ENCODE peak calls at places on chromosomes 5 and 9, in nine cellular contexts. One of them, this sample, is unnamed.

GRCh38 chr5:17046320-17046719 is 110.2 kb upstream of the MYO10 start:
- DNase-seq in astrocyte: no peak
- DNase-seq in AG10803: no peak
- DNase-seq in PC-3: peak
- DNase-seq in CD8-positive, alpha-beta T cell: no peak
- DNase-seq in upper lobe of right lung: no peak
- DNase-seq in B cell: no peak
- DNase-seq in GM23338: no peak
- DNase-seq in AG09319: no peak
- DNase-seq in this sample: no peak

GRCh38 chr5:150429410-150429873 is 16.7 kb upstream of the CD74 start:
- DNase-seq in astrocyte: no peak
- DNase-seq in AG10803: no peak
- DNase-seq in PC-3: no peak
- DNase-seq in CD8-positive, alpha-beta T cell: no peak
- DNase-seq in upper lobe of right lung: no peak
- DNase-seq in B cell: peak
- DNase-seq in GM23338: no peak
- DNase-seq in AG09319: no peak
- DNase-seq in this sample: no peak

GRCh38 chr5:8478308-8478707 is 609.4 kb downstream of the MTRR start:
- DNase-seq in astrocyte: no peak
- DNase-seq in AG10803: no peak
- DNase-seq in PC-3: no peak
- DNase-seq in CD8-positive, alpha-beta T cell: no peak
- DNase-seq in upper lobe of right lung: no peak
- DNase-seq in B cell: no peak
- DNase-seq in GM23338: no peak
- DNase-seq in AG09319: no peak
- DNase-seq in this sample: no peak

GRCh38 chr5:149298857-149299404 is 27.3 kb downstream of the AFAP1L1 start:
- DNase-seq in astrocyte: no peak
- DNase-seq in AG10803: no peak
- DNase-seq in PC-3: no peak
- DNase-seq in CD8-positive, alpha-beta T cell: no peak
- DNase-seq in upper lobe of right lung: no peak
- DNase-seq in B cell: no peak
- DNase-seq in GM23338: no peak
- DNase-seq in AG09319: no peak
- DNase-seq in this sample: no peak

GRCh38 chr9:75866273-75866871 is 24.1 kb upstream of the PCSK5 start:
- DNase-seq in astrocyte: peak
- DNase-seq in AG10803: peak
- DNase-seq in PC-3: peak
- DNase-seq in CD8-positive, alpha-beta T cell: peak
- DNase-seq in upper lobe of right lung: no peak
- DNase-seq in B cell: no peak
- DNase-seq in GM23338: peak
- DNase-seq in AG09319: peak
- DNase-seq in this sample: no peak

GRCh38 chr5:1366514-1366913 is 21.6 kb upstream of the CLPTM1L start:
- DNase-seq in astrocyte: no peak
- DNase-seq in AG10803: no peak
- DNase-seq in PC-3: no peak
- DNase-seq in CD8-positive, alpha-beta T cell: no peak
- DNase-seq in upper lobe of right lung: no peak
- DNase-seq in B cell: peak
- DNase-seq in GM23338: no peak
- DNase-seq in AG09319: no peak
- DNase-seq in this sample: no peak

GRCh38 chr5:125476888-125477585 is 730.6 kb upstream of the ZNF608 start:
- DNase-seq in astrocyte: peak
- DNase-seq in AG10803: no peak
- DNase-seq in PC-3: no peak
- DNase-seq in CD8-positive, alpha-beta T cell: no peak
- DNase-seq in upper lobe of right lung: no peak
- DNase-seq in B cell: no peak
- DNase-seq in GM23338: no peak
- DNase-seq in AG09319: no peak
- DNase-seq in this sample: no peak

GRCh38 chr9:90774682-90775081 is 26.9 kb upstream of the SYK start:
- DNase-seq in astrocyte: no peak
- DNase-seq in AG10803: no peak
- DNase-seq in PC-3: peak
- DNase-seq in CD8-positive, alpha-beta T cell: no peak
- DNase-seq in upper lobe of right lung: no peak
- DNase-seq in B cell: peak
- DNase-seq in GM23338: peak
- DNase-seq in AG09319: no peak
- DNase-seq in this sample: no peak

GRCh38 chr5:82858453-82859043 is 218.6 kb downstream of the TMEM167A start:
- DNase-seq in astrocyte: no peak
- DNase-seq in AG10803: no peak
- DNase-seq in PC-3: no peak
- DNase-seq in CD8-positive, alpha-beta T cell: no peak
- DNase-seq in upper lobe of right lung: no peak
- DNase-seq in B cell: no peak
- DNase-seq in GM23338: no peak
- DNase-seq in AG09319: no peak
- DNase-seq in this sample: no peak

GRCh38 chr5:178677429-178677828 is 50.6 kb upstream of the CLK4 start:
- DNase-seq in astrocyte: no peak
- DNase-seq in AG10803: no peak
- DNase-seq in PC-3: peak
- DNase-seq in CD8-positive, alpha-beta T cell: no peak
- DNase-seq in upper lobe of right lung: no peak
- DNase-seq in B cell: no peak
- DNase-seq in GM23338: no peak
- DNase-seq in AG09319: no peak
- DNase-seq in this sample: no peak

GRCh38 chr9:80836013-80836412 is 853.3 kb downstream of the TLE1 start:
- DNase-seq in astrocyte: no peak
- DNase-seq in AG10803: no peak
- DNase-seq in PC-3: peak
- DNase-seq in CD8-positive, alpha-beta T cell: no peak
- DNase-seq in upper lobe of right lung: no peak
- DNase-seq in B cell: no peak
- DNase-seq in GM23338: no peak
- DNase-seq in AG09319: no peak
- DNase-seq in this sample: no peak

GRCh38 chr9:97638666-97639065 is 5.0 kb downstream of the NCBP1 start:
- DNase-seq in astrocyte: no peak
- DNase-seq in AG10803: no peak
- DNase-seq in PC-3: peak
- DNase-seq in CD8-positive, alpha-beta T cell: no peak
- DNase-seq in upper lobe of right lung: no peak
- DNase-seq in B cell: no peak
- DNase-seq in GM23338: peak
- DNase-seq in AG09319: no peak
- DNase-seq in this sample: no peak

GRCh38 chr5:179409806-179410205 is 64.5 kb upstream of the ADAMTS2 start:
- DNase-seq in astrocyte: no peak
- DNase-seq in AG10803: no peak
- DNase-seq in PC-3: no peak
- DNase-seq in CD8-positive, alpha-beta T cell: no peak
- DNase-seq in upper lobe of right lung: no peak
- DNase-seq in B cell: no peak
- DNase-seq in GM23338: no peak
- DNase-seq in AG09319: no peak
- DNase-seq in this sample: no peak

GRCh38 chr5:40665902-40666301 is 13.8 kb upstream of the PTGER4 start:
- DNase-seq in astrocyte: no peak
- DNase-seq in AG10803: no peak
- DNase-seq in PC-3: no peak
- DNase-seq in CD8-positive, alpha-beta T cell: no peak
- DNase-seq in upper lobe of right lung: no peak
- DNase-seq in B cell: no peak
- DNase-seq in GM23338: no peak
- DNase-seq in AG09319: no peak
- DNase-seq in this sample: no peak

GRCh38 chr9:88531920-88532319 is 3.1 kb upstream of the NXNL2 start:
- DNase-seq in astrocyte: peak
- DNase-seq in AG10803: no peak
- DNase-seq in PC-3: no peak
- DNase-seq in CD8-positive, alpha-beta T cell: no peak
- DNase-seq in upper lobe of right lung: no peak
- DNase-seq in B cell: no peak
- DNase-seq in GM23338: peak
- DNase-seq in AG09319: no peak
- DNase-seq in this sample: no peak

GRCh38 chr5:108748354-108749129 is 845 bp downstream of the FER start:
- DNase-seq in astrocyte: peak
- DNase-seq in AG10803: peak
- DNase-seq in PC-3: peak
- DNase-seq in CD8-positive, alpha-beta T cell: peak
- DNase-seq in upper lobe of right lung: peak
- DNase-seq in B cell: peak
- DNase-seq in GM23338: peak
- DNase-seq in AG09319: peak
- DNase-seq in this sample: peak
- TF ChIP-seq CTCF in astrocyte: no peak
- TF ChIP-seq CTCF in AG10803: no peak
- TF ChIP-seq CTCF in PC-3: peak
- TF ChIP-seq CTCF in CD8-positive, alpha-beta T cell: no peak
- TF ChIP-seq CTCF in upper lobe of right lung: peak
- TF ChIP-seq CTCF in B cell: no peak
- TF ChIP-seq CTCF in GM23338: no peak
- TF ChIP-seq CTCF in AG09319: no peak
- TF ChIP-seq CTCF in this sample: peak

GRCh38 chr9:20532584-20532983 is 89.7 kb downstream of the MLLT3 start:
- DNase-seq in astrocyte: no peak
- DNase-seq in AG10803: no peak
- DNase-seq in PC-3: no peak
- DNase-seq in CD8-positive, alpha-beta T cell: no peak
- DNase-seq in upper lobe of right lung: no peak
- DNase-seq in B cell: no peak
- DNase-seq in GM23338: no peak
- DNase-seq in AG09319: no peak
- DNase-seq in this sample: no peak

GRCh38 chr9:20528253-20528652 is 94.0 kb downstream of the MLLT3 start:
- DNase-seq in astrocyte: no peak
- DNase-seq in AG10803: no peak
- DNase-seq in PC-3: no peak
- DNase-seq in CD8-positive, alpha-beta T cell: no peak
- DNase-seq in upper lobe of right lung: no peak
- DNase-seq in B cell: no peak
- DNase-seq in GM23338: no peak
- DNase-seq in AG09319: no peak
- DNase-seq in this sample: no peak

GRCh38 chr9:20524776-20525175 is 97.5 kb downstream of the MLLT3 start:
- DNase-seq in astrocyte: no peak
- DNase-seq in AG10803: no peak
- DNase-seq in PC-3: peak
- DNase-seq in CD8-positive, alpha-beta T cell: no peak
- DNase-seq in upper lobe of right lung: no peak
- DNase-seq in B cell: no peak
- DNase-seq in GM23338: peak
- DNase-seq in AG09319: no peak
- DNase-seq in this sample: no peak

GRCh38 chr9:20529837-20530236 is 92.5 kb downstream of the MLLT3 start:
- DNase-seq in astrocyte: no peak
- DNase-seq in AG10803: no peak
- DNase-seq in PC-3: no peak
- DNase-seq in CD8-positive, alpha-beta T cell: no peak
- DNase-seq in upper lobe of right lung: no peak
- DNase-seq in B cell: no peak
- DNase-seq in GM23338: no peak
- DNase-seq in AG09319: no peak
- DNase-seq in this sample: no peak

GRCh38 chr9:20526500-20527319 is 95.6 kb downstream of the MLLT3 start:
- DNase-seq in astrocyte: peak
- DNase-seq in AG10803: peak
- DNase-seq in PC-3: no peak
- DNase-seq in CD8-positive, alpha-beta T cell: no peak
- DNase-seq in upper lobe of right lung: no peak
- DNase-seq in B cell: no peak
- DNase-seq in GM23338: peak
- DNase-seq in AG09319: no peak
- DNase-seq in this sample: no peak
- TF ChIP-seq CTCF in astrocyte: peak
- TF ChIP-seq CTCF in AG10803: peak
- TF ChIP-seq CTCF in PC-3: no peak
- TF ChIP-seq CTCF in CD8-positive, alpha-beta T cell: no peak
- TF ChIP-seq CTCF in upper lobe of right lung: no peak
- TF ChIP-seq CTCF in B cell: no peak
- TF ChIP-seq CTCF in GM23338: peak
- TF ChIP-seq CTCF in AG09319: no peak
- TF ChIP-seq CTCF in this sample: no peak

GRCh38 chr9:135971106-135971766 is 10.1 kb upstream of the UBAC1 start:
- DNase-seq in astrocyte: no peak
- DNase-seq in AG10803: peak
- DNase-seq in PC-3: no peak
- DNase-seq in CD8-positive, alpha-beta T cell: no peak
- DNase-seq in upper lobe of right lung: no peak
- DNase-seq in B cell: no peak
- DNase-seq in GM23338: no peak
- DNase-seq in AG09319: no peak
- DNase-seq in this sample: no peak

GRCh38 chr9:135974220-135974573 is 13.0 kb upstream of the UBAC1 start:
- DNase-seq in astrocyte: no peak
- DNase-seq in AG10803: no peak
- DNase-seq in PC-3: no peak
- DNase-seq in CD8-positive, alpha-beta T cell: no peak
- DNase-seq in upper lobe of right lung: no peak
- DNase-seq in B cell: no peak
- DNase-seq in GM23338: no peak
- DNase-seq in AG09319: no peak
- DNase-seq in this sample: no peak

GRCh38 chr9:135970128-135970815 is 9.1 kb upstream of the UBAC1 start:
- DNase-seq in astrocyte: no peak
- DNase-seq in AG10803: peak
- DNase-seq in PC-3: no peak
- DNase-seq in CD8-positive, alpha-beta T cell: no peak
- DNase-seq in upper lobe of right lung: no peak
- DNase-seq in B cell: no peak
- DNase-seq in GM23338: no peak
- DNase-seq in AG09319: no peak
- DNase-seq in this sample: no peak

GRCh38 chr9:135973276-135974219 is 12.4 kb upstream of the UBAC1 start:
- DNase-seq in astrocyte: no peak
- DNase-seq in AG10803: no peak
- DNase-seq in PC-3: no peak
- DNase-seq in CD8-positive, alpha-beta T cell: no peak
- DNase-seq in upper lobe of right lung: no peak
- DNase-seq in B cell: no peak
- DNase-seq in GM23338: no peak
- DNase-seq in AG09319: no peak
- DNase-seq in this sample: no peak

GRCh38 chr9:135971892-135972291 is 10.7 kb upstream of the UBAC1 start:
- DNase-seq in astrocyte: no peak
- DNase-seq in AG10803: no peak
- DNase-seq in PC-3: peak
- DNase-seq in CD8-positive, alpha-beta T cell: peak
- DNase-seq in upper lobe of right lung: peak
- DNase-seq in B cell: no peak
- DNase-seq in GM23338: peak
- DNase-seq in AG09319: no peak
- DNase-seq in this sample: no peak
- TF ChIP-seq CTCF in astrocyte: no peak
- TF ChIP-seq CTCF in AG10803: no peak
- TF ChIP-seq CTCF in PC-3: no peak
- TF ChIP-seq CTCF in CD8-positive, alpha-beta T cell: no peak
- TF ChIP-seq CTCF in upper lobe of right lung: no peak
- TF ChIP-seq CTCF in B cell: no peak
- TF ChIP-seq CTCF in GM23338: no peak
- TF ChIP-seq CTCF in AG09319: no peak
- TF ChIP-seq CTCF in this sample: no peak

GRCh38 chr5:158725223-158725825 is 374.4 kb downstream of the EBF1 start:
- DNase-seq in astrocyte: no peak
- DNase-seq in AG10803: peak
- DNase-seq in PC-3: peak
- DNase-seq in CD8-positive, alpha-beta T cell: no peak
- DNase-seq in upper lobe of right lung: no peak
- DNase-seq in B cell: no peak
- DNase-seq in GM23338: no peak
- DNase-seq in AG09319: no peak
- DNase-seq in this sample: no peak
- TF ChIP-seq CTCF in astrocyte: no peak
- TF ChIP-seq CTCF in AG10803: peak
- TF ChIP-seq CTCF in PC-3: peak
- TF ChIP-seq CTCF in CD8-positive, alpha-beta T cell: no peak
- TF ChIP-seq CTCF in upper lobe of right lung: no peak
- TF ChIP-seq CTCF in B cell: no peak
- TF ChIP-seq CTCF in GM23338: peak
- TF ChIP-seq CTCF in AG09319: no peak
- TF ChIP-seq CTCF in this sample: peak

This sample was measured in retinal pigment epithelial cell.